ENCODE peak calls at places on chromosomes 16 and 17, in five cellular contexts. J, Z, X, T and K are unnamed samples.
A peak's percentile ranks its signal among the peaks of the same experiment; 100 is the strongest.

GRCh38 chr17:69404398-69404797 is 10.1 kb upstream of the MAP2K6 start:
- DNase-seq in T (no peak), X (no peak), Z (no peak), J (no peak), K (peak; percentile 47)

GRCh38 chr16:23284584-23284983 is 17.5 kb upstream of the SCNN1B start:
- DNase-seq in J (no peak), T (no peak), X (no peak), Z (no peak), K (no peak)

GRCh38 chr16:23941963-23942564 is 106.3 kb downstream of the PRKCB start:
- DNase-seq in X (no peak), T (no peak), Z (no peak), J (no peak), K (no peak)

GRCh38 chr17:64334851-64335250 is 55.8 kb downstream of the PECAM1 start:
- DNase-seq in T (no peak), J (no peak), X (no peak), Z (no peak), K (no peak)

GRCh38 chr16:22296225-22297113 is 740 bp upstream of the POLR3E start:
- DNase-seq in J (no peak), X (no peak), Z (no peak), T (no peak), K (no peak)

GRCh38 chr17:78779848-78780247 is 2.2 kb downstream of the CYTH1 start:
- DNase-seq in T (no peak), Z (no peak), X (no peak), J (no peak), K (no peak)

GRCh38 chr16:84569382-84569987 is 48.4 kb downstream of the COTL1 start:
- DNase-seq in T (no peak), Z (no peak), X (no peak), J (peak; percentile 78), K (peak; percentile 31)

GRCh38 chr17:72970794-72971512 is 121.5 kb downstream of the SLC39A11 start:
- DNase-seq in X (no peak), J (no peak), T (peak; percentile 25), Z (no peak), K (no peak)

GRCh38 chr17:77141846-77142449 is 1.2 kb downstream of the SEC14L1 start:
- DNase-seq in J (no peak), X (no peak), Z (no peak), T (peak; percentile 29), K (no peak)

GRCh38 chr17:66535611-66536010 is 233.2 kb downstream of the PRKCA start:
- DNase-seq in Z (no peak), T (no peak), X (peak; percentile 39), J (no peak), K (no peak)

GRCh38 chr16:88078111-88078775 is 127.0 kb downstream of the BANP start:
- DNase-seq in T (no peak), X (no peak), Z (no peak), J (no peak), K (no peak)

GRCh38 chr17:47945080-47945479 is 3.7 kb downstream of the PNPO start:
- DNase-seq in T (peak; percentile 37), J (no peak), Z (no peak), X (no peak), K (peak; percentile 58)

GRCh38 chr17:58083491-58084316 is 485 bp downstream of the DYNLL2 start:
- DNase-seq in T (peak; percentile 15), Z (peak; percentile 33), X (peak; percentile 68), J (peak; percentile 84), K (peak; percentile 49)

GRCh38 chr16:50059111-50059510 is 6.7 kb upstream of the HEATR3 start:
- DNase-seq in T (no peak), X (no peak), J (no peak), Z (no peak), K (no peak)

GRCh38 chr16:47180073-47180472 is 36.3 kb upstream of the NETO2 start:
- DNase-seq in J (no peak), X (no peak), Z (no peak), T (no peak), K (no peak)

GRCh38 chr17:35743911-35744328 is 9.1 kb downstream of the GAS2L2 start:
- DNase-seq in J (peak; percentile 71), Z (peak; percentile 75), X (peak; percentile 68), T (no peak), K (peak; percentile 45)

GRCh38 chr17:77349976-77350830 is 209.4 kb downstream of the SEC14L1 start:
- DNase-seq in J (peak; percentile 74), X (no peak), T (peak; percentile 75), Z (no peak), K (peak; percentile 83)

GRCh38 chr17:76734080-76734840 is 2.9 kb downstream of the SRSF2 start:
- DNase-seq in J (no peak), T (no peak), X (peak; percentile 34), Z (no peak), K (peak; percentile 46)

GRCh38 chr17:39175695-39176093 is 9.7 kb upstream of the ARL5C start:
- DNase-seq in X (no peak), T (no peak), Z (peak; percentile 36), J (no peak), K (no peak)

GRCh38 chr17:76883744-76884525 is 15.7 kb downstream of the MGAT5B start:
- DNase-seq in Z (no peak), T (no peak), X (no peak), J (no peak), K (no peak)

DNA sequence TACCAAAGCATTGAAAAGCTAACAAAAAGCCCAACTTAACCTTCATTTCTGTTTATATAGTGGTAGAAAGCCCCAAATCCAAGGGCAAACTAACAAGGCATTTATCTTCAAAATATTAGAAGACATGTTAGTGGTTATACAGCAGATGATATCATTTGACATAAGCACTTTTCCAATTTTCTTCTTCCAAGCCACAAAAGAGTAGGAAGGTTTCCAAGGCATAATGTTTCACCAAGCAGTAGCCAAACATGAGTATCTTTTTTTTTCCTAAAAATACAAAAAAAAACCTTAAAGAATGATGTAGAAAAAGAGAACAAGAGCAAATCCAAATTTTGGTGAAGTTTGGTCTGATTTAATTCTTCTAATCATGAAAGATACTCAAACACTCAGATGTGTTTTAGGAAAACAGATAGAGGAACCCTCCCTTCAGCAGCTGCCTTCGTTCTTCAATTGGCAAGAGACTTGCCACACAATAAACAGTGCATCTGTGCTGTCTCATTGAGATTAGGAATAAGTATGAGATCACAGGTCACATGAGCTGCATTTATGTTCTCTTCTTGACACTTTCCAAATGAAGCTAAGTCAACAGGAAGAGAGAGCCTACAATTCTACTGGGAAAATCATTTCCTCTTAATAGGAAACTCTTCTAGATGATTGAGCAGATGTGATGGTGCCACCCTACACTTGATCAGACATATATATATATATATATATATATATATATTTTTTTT is 106.7 kb downstream of the TTC19 start:
- DNase-seq in J (peak; percentile 34), X (no peak), Z (no peak), T (peak; percentile 80), K (peak; percentile 77)
- H2AFZ ChIP-seq in J (no peak overlapping the region), X (no peak overlapping the region), Z (no peak overlapping the region), T (no peak overlapping the region), K (no peak overlapping the region)

DNA sequence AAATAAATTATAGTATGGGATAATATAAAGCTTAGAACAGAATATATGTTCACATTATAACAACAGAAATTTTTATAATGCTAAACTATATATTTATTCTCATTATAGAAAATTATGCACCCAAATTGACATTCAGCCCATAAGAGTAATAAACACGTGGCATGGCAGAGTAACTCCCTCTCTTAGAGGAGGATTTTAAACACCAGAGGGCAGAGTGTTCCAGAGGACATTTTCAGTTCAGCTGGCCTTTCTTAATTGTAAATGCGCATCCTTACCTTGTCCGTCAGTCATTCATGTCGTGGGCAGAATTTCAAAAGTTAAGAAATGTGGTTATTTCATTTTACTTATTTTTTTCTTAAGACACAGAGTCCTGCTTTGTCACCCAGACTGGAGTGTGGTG is 147.1 kb downstream of the TANC2 start:
- DNase-seq in Z (no peak), T (no peak), J (no peak), X (no peak), K (no peak)
- TF ChIP-seq CTCF in Z (peak; percentile 64), T (no peak), J (peak; percentile 31), X (peak; percentile 35), K (peak; percentile 15)

GRCh38 chr16:10598157-10598556 is 17.8 kb upstream of the EMP2 start:
- DNase-seq in X (no peak), T (no peak), J (no peak), Z (no peak), K (no peak)
- H3K27ac ChIP-seq in X (no peak overlapping the region), T (no peak overlapping the region), J (no peak overlapping the region), Z (no peak overlapping the region), K (no peak overlapping the region)

GRCh38 chr17:7014261-7014994 is 2.0 kb downstream of the RNASEK start:
- DNase-seq in Z (peak; percentile 98), T (peak; percentile 91), J (peak; percentile 99), X (peak; percentile 97), K (peak; percentile 96)
- H2AFZ ChIP-seq in Z (no peak overlapping the region), T (peak overlapping the region; percentile 73), J (peak overlapping the region; percentile 27), X (peak overlapping the region; percentile 72), K (no peak overlapping the region)

GRCh38 chr17:27565874-27566672 is 64.9 kb upstream of the LGALS9 start:
- DNase-seq in Z (no peak), X (no peak), T (peak; percentile 69), J (no peak), K (peak; percentile 75)
- TF ChIP-seq CTCF in Z (no peak), X (no peak), T (no peak), J (no peak), K (no peak)

GRCh38 chr17:11787074-11787473 is 188.8 kb downstream of the DNAH9 start:
- DNase-seq in T (no peak), X (no peak), Z (no peak), J (no peak), K (no peak)
- H3K27ac ChIP-seq in T (no peak overlapping the region), X (no peak overlapping the region), Z (no peak overlapping the region), J (no peak overlapping the region), K (no peak overlapping the region)

GRCh38 chr17:1997146-1997586 is 28.0 kb downstream of the RTN4RL1 start:
- DNase-seq in T (no peak), X (no peak), Z (no peak), J (peak; percentile 52), K (no peak)

GRCh38 chr17:1998426-1998784 is 26.7 kb downstream of the RTN4RL1 start:
- DNase-seq in T (no peak), J (no peak), X (no peak), Z (no peak), K (no peak)

GRCh38 chr17:2002767-2003329 is 22.3 kb downstream of the RTN4RL1 start:
- DNase-seq in J (no peak), X (no peak), Z (no peak), T (no peak), K (no peak)

GRCh38 chr17:1997587-1998425 is 27.3 kb downstream of the RTN4RL1 start:
- DNase-seq in Z (peak; percentile 76), T (no peak), X (no peak), J (peak; percentile 88), K (no peak)

DNA sequence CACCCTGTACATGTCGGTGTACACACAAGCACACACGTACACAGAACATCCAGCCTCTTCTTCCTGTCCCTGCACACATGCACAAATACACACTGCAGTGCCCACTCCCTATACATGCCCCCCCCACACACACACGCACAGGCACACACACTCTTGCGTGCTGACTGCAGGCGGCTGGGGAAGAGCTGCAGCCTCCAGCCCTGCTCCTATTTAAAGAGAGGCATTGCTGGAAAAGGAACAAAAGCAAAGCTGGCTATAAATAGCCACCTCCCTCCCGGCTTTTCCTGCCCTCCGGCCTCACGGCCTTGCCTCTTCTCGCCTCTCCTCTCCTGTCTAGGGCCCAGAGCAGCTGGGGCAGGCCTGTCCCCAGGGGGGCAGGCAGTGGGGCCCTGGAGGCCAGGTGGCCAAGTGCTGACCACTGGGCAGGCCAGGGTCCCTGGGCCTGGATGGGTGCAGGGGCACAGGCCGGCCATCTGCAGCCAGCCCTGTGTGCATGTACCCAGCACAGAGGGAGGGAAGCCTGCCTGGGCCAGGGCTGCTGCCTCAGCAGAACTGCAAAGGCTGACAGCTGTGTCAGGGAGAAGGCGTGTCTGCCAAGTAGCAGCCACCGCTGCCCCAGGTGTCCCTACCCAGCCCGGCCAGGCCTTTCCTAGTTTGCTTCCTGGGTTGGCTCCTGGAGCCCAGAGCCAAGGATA is 25.4 kb downstream of the RTN4RL1 start:
- DNase-seq in Z (peak; percentile 72), X (no peak), J (peak; percentile 71), T (no peak), K (peak; percentile 34)
- H2AFZ ChIP-seq in Z (no peak overlapping the region), X (no peak overlapping the region), J (no peak overlapping the region), T (peak overlapping the region; percentile 19), K (peak overlapping the region; percentile 41)

GRCh38 chr16:77331802-77332586 is 102.8 kb downstream of the ADAMTS18 start:
- DNase-seq in J (no peak), T (no peak), X (no peak), Z (no peak), K (no peak)
- TF ChIP-seq CTCF in J (no peak), T (no peak), X (no peak), Z (no peak), K (no peak)